ENCODE peak calls at places on chromosomes 7 and 10, in ten cellular contexts. One of them, this sample, is unnamed.

GRCh38 chr7:157541796-157542668 is 205.2 kb downstream of the DNAJB6 start:
- DNase-seq in transverse colon: no peak
- DNase-seq in ovary: no peak
- DNase-seq in tibial nerve: no peak
- DNase-seq in sigmoid colon: peak; percentile 34
- DNase-seq in H1: no peak
- DNase-seq in suprapubic skin: peak; percentile 44
- DNase-seq in A549: no peak
- DNase-seq in upper lobe of left lung: no peak
- DNase-seq in HepG2: no peak
- DNase-seq in this sample: no peak

GRCh38 chr10:116798859-116799258 is 50.4 kb upstream of the ENO4 start:
- DNase-seq in transverse colon: no peak
- DNase-seq in ovary: no peak
- DNase-seq in tibial nerve: no peak
- DNase-seq in sigmoid colon: no peak
- DNase-seq in H1: no peak
- DNase-seq in suprapubic skin: no peak
- DNase-seq in A549: no peak
- DNase-seq in upper lobe of left lung: no peak
- DNase-seq in HepG2: no peak
- DNase-seq in this sample: no peak

GRCh38 chr10:43461950-43462349 is 25.0 kb downstream of the ZNF487 start:
- DNase-seq in transverse colon: no peak
- DNase-seq in ovary: no peak
- DNase-seq in tibial nerve: peak; percentile 88
- DNase-seq in sigmoid colon: no peak
- DNase-seq in H1: no peak
- DNase-seq in suprapubic skin: no peak
- DNase-seq in A549: peak; percentile 86
- DNase-seq in upper lobe of left lung: no peak
- DNase-seq in HepG2: peak; percentile 84
- DNase-seq in this sample: no peak

GRCh38 chr7:555551-556160 is 36.0 kb upstream of the PDGFA start:
- DNase-seq in transverse colon: no peak
- DNase-seq in ovary: no peak
- DNase-seq in tibial nerve: no peak
- DNase-seq in sigmoid colon: no peak
- DNase-seq in H1: no peak
- DNase-seq in suprapubic skin: no peak
- DNase-seq in A549: no peak
- DNase-seq in upper lobe of left lung: no peak
- DNase-seq in HepG2: no peak
- DNase-seq in this sample: no peak

GRCh38 chr10:121154846-121155245 is 303.7 kb downstream of the WDR11 start:
- DNase-seq in transverse colon: peak; percentile 15
- DNase-seq in ovary: no peak
- DNase-seq in tibial nerve: peak; percentile 29
- DNase-seq in sigmoid colon: no peak
- DNase-seq in H1: no peak
- DNase-seq in suprapubic skin: no peak
- DNase-seq in A549: no peak
- DNase-seq in upper lobe of left lung: no peak
- DNase-seq in HepG2: peak; percentile 72
- DNase-seq in this sample: no peak

GRCh38 chr10:3530346-3531096 is 254.5 kb downstream of the KLF6 start:
- DNase-seq in transverse colon: no peak
- DNase-seq in ovary: no peak
- DNase-seq in tibial nerve: no peak
- DNase-seq in sigmoid colon: no peak
- DNase-seq in H1: no peak
- DNase-seq in suprapubic skin: no peak
- DNase-seq in A549: no peak
- DNase-seq in upper lobe of left lung: no peak
- DNase-seq in HepG2: no peak
- DNase-seq in this sample: no peak

GRCh38 chr7:158413962-158414961 is 173.4 kb downstream of the PTPRN2 start:
- DNase-seq in transverse colon: no peak
- DNase-seq in ovary: no peak
- DNase-seq in tibial nerve: no peak
- DNase-seq in sigmoid colon: no peak
- DNase-seq in H1: no peak
- DNase-seq in suprapubic skin: peak; percentile 35
- DNase-seq in A549: peak; percentile 21
- DNase-seq in upper lobe of left lung: peak; percentile 12
- DNase-seq in HepG2: no peak
- DNase-seq in this sample: no peak

GRCh38 chr10:57891201-57892006 is 376.3 kb downstream of the IPMK start:
- DNase-seq in transverse colon: peak; percentile 54
- DNase-seq in ovary: no peak
- DNase-seq in tibial nerve: no peak
- DNase-seq in sigmoid colon: no peak
- DNase-seq in H1: no peak
- DNase-seq in suprapubic skin: no peak
- DNase-seq in A549: no peak
- DNase-seq in upper lobe of left lung: no peak
- DNase-seq in HepG2: no peak
- DNase-seq in this sample: no peak

GRCh38 chr7:133941496-133941895 is 185.6 kb upstream of the LRGUK start:
- DNase-seq in transverse colon: no peak
- DNase-seq in ovary: no peak
- DNase-seq in tibial nerve: no peak
- DNase-seq in sigmoid colon: no peak
- DNase-seq in H1: no peak
- DNase-seq in suprapubic skin: no peak
- DNase-seq in A549: no peak
- DNase-seq in upper lobe of left lung: no peak
- DNase-seq in HepG2: no peak
- DNase-seq in this sample: no peak

GRCh38 chr10:29807407-29807806 is 172.6 kb upstream of the SVIL start:
- DNase-seq in transverse colon: no peak
- DNase-seq in ovary: no peak
- DNase-seq in tibial nerve: no peak
- DNase-seq in sigmoid colon: no peak
- DNase-seq in H1: no peak
- DNase-seq in suprapubic skin: no peak
- DNase-seq in A549: peak; percentile 82
- DNase-seq in upper lobe of left lung: no peak
- DNase-seq in HepG2: no peak
- DNase-seq in this sample: no peak

GRCh38 chr10:123621492-123621891 is 44.7 kb upstream of the GPR26 start:
- DNase-seq in transverse colon: no peak
- DNase-seq in ovary: no peak
- DNase-seq in tibial nerve: no peak
- DNase-seq in sigmoid colon: no peak
- DNase-seq in H1: no peak
- DNase-seq in suprapubic skin: no peak
- DNase-seq in A549: no peak
- DNase-seq in upper lobe of left lung: no peak
- DNase-seq in HepG2: no peak
- DNase-seq in this sample: no peak

DNA sequence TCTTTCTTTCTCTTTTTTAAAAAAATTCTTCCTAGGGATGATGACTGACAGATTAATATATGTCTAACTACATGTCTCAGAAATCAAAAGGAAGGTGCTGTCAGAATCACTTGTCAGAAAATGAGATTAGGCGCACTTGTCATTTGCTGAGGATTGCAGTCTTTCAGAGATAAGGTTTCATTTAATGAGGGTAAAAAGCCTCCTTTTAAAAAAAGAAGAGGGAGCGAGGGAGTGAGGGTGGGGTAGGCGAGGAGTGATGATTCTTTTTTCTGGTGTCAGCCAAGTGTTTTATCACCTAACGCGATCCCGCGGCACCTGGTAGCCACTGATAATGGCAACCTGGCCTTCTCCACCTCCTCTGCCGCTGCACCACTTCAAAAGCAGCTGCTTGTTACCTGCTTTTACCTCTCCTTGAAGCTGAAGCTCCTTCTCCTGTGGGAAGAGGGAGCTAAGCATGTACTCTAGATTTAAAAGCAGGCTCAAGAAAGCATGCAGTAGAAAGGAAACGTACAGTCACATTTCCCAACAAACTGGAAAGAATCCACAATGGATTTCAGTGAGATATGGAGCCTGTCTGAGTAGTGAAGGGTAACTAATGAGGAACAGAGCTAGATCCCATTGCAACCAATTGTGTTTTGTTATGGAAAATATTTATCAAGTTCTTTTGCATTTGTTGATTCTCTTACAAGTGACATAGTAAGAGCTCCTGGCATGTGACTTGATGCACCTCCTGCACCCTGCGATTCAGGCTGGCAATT is 457.5 kb upstream of the GALNT17 start:
- DNase-seq in transverse colon: no peak
- DNase-seq in ovary: no peak
- DNase-seq in tibial nerve: no peak
- DNase-seq in sigmoid colon: no peak
- DNase-seq in H1: no peak
- DNase-seq in suprapubic skin: no peak
- DNase-seq in A549: no peak
- DNase-seq in upper lobe of left lung: no peak
- DNase-seq in HepG2: no peak
- DNase-seq in this sample: no peak
- TF ChIP-seq EP300 in transverse colon: no peak
- TF ChIP-seq EP300 in ovary: no peak
- TF ChIP-seq EP300 in tibial nerve: no peak
- TF ChIP-seq EP300 in sigmoid colon: no peak
- TF ChIP-seq EP300 in H1: no peak
- TF ChIP-seq EP300 in suprapubic skin: no peak
- TF ChIP-seq EP300 in A549: no peak
- TF ChIP-seq EP300 in upper lobe of left lung: no peak
- TF ChIP-seq EP300 in HepG2: no peak
- TF ChIP-seq EP300 in this sample: no peak

GRCh38 chr10:10892290-10892875 is 125.3 kb upstream of the CELF2 start:
- DNase-seq in transverse colon: no peak
- DNase-seq in ovary: no peak
- DNase-seq in tibial nerve: no peak
- DNase-seq in sigmoid colon: no peak
- DNase-seq in H1: no peak
- DNase-seq in suprapubic skin: no peak
- DNase-seq in A549: no peak
- DNase-seq in upper lobe of left lung: no peak
- DNase-seq in HepG2: no peak
- DNase-seq in this sample: no peak

GRCh38 chr10:10897400-10897799 is 120.3 kb upstream of the CELF2 start:
- DNase-seq in transverse colon: no peak
- DNase-seq in ovary: no peak
- DNase-seq in tibial nerve: no peak
- DNase-seq in sigmoid colon: no peak
- DNase-seq in H1: no peak
- DNase-seq in suprapubic skin: no peak
- DNase-seq in A549: no peak
- DNase-seq in upper lobe of left lung: no peak
- DNase-seq in HepG2: no peak
- DNase-seq in this sample: no peak

GRCh38 chr10:10886861-10887539 is 130.7 kb upstream of the CELF2 start:
- DNase-seq in transverse colon: no peak
- DNase-seq in ovary: no peak
- DNase-seq in tibial nerve: no peak
- DNase-seq in sigmoid colon: no peak
- DNase-seq in H1: no peak
- DNase-seq in suprapubic skin: no peak
- DNase-seq in A549: no peak
- DNase-seq in upper lobe of left lung: no peak
- DNase-seq in HepG2: no peak
- DNase-seq in this sample: no peak

DNA sequence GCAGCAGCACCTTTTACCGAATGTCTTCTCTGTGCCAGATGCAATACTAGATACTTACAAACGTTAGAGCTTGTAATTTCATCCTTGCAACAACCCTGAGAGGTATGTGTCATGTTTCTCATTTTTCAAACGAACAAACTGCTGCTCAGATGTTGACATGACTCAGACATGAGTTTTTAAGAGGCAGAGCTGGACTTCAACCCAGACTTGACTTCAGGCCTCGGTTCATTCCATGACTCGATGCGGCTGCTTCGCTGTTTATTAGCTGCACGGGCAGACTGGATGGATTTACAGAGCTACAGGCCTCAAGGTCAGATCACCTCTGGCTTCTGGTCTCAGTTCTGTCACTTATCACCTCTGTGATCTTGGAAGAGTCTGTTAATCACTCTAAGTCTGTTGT is 126.2 kb upstream of the CELF2 start:
- DNase-seq in transverse colon: no peak
- DNase-seq in ovary: no peak
- DNase-seq in tibial nerve: no peak
- DNase-seq in sigmoid colon: no peak
- DNase-seq in H1: no peak
- DNase-seq in suprapubic skin: no peak
- DNase-seq in A549: no peak
- DNase-seq in upper lobe of left lung: no peak
- DNase-seq in HepG2: no peak
- DNase-seq in this sample: no peak
- TF ChIP-seq EP300 in transverse colon: no peak
- TF ChIP-seq EP300 in ovary: no peak
- TF ChIP-seq EP300 in tibial nerve: no peak
- TF ChIP-seq EP300 in sigmoid colon: no peak
- TF ChIP-seq EP300 in H1: no peak
- TF ChIP-seq EP300 in suprapubic skin: no peak
- TF ChIP-seq EP300 in A549: no peak
- TF ChIP-seq EP300 in upper lobe of left lung: no peak
- TF ChIP-seq EP300 in HepG2: no peak
- TF ChIP-seq EP300 in this sample: no peak

DNA sequence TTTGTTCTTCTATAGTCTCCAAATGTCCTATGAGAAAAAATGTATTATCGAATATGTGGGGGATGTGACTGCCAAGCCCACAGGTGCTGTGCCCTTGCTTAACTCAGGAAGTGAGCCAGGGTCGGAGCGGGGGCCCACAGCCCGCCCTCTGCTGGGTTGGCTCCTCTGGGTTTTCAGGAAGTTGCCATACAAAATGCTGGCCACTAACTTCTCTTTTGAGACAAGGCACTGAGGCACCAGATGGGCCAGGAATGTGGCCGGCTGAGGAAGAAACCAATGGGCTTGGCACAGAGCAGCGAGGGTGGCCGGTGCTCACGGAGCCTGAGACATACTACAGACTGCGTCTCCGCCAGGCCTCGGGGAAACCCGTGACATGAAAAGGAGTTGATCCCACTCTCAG is 58.9 kb downstream of the FAM53B start:
- DNase-seq in transverse colon: peak; percentile 30
- DNase-seq in ovary: no peak
- DNase-seq in tibial nerve: no peak
- DNase-seq in sigmoid colon: peak; percentile 77
- DNase-seq in H1: no peak
- DNase-seq in suprapubic skin: no peak
- DNase-seq in A549: no peak
- DNase-seq in upper lobe of left lung: peak; percentile 75
- DNase-seq in HepG2: no peak
- DNase-seq in this sample: no peak
- TF ChIP-seq EP300 in transverse colon: no peak
- TF ChIP-seq EP300 in ovary: no peak
- TF ChIP-seq EP300 in tibial nerve: peak; percentile 60
- TF ChIP-seq EP300 in sigmoid colon: no peak
- TF ChIP-seq EP300 in H1: no peak
- TF ChIP-seq EP300 in suprapubic skin: no peak
- TF ChIP-seq EP300 in A549: no peak
- TF ChIP-seq EP300 in upper lobe of left lung: no peak
- TF ChIP-seq EP300 in HepG2: no peak
- TF ChIP-seq EP300 in this sample: no peak

GRCh38 chr10:110361800-110362456 is 57.2 kb upstream of the SMNDC1 start:
- DNase-seq in transverse colon: no peak
- DNase-seq in ovary: no peak
- DNase-seq in tibial nerve: no peak
- DNase-seq in sigmoid colon: no peak
- DNase-seq in H1: no peak
- DNase-seq in suprapubic skin: no peak
- DNase-seq in A549: no peak
- DNase-seq in upper lobe of left lung: no peak
- DNase-seq in HepG2: no peak
- DNase-seq in this sample: no peak
- TF ChIP-seq EP300 in transverse colon: no peak
- TF ChIP-seq EP300 in ovary: no peak
- TF ChIP-seq EP300 in tibial nerve: no peak
- TF ChIP-seq EP300 in sigmoid colon: no peak
- TF ChIP-seq EP300 in H1: no peak
- TF ChIP-seq EP300 in suprapubic skin: no peak
- TF ChIP-seq EP300 in A549: no peak
- TF ChIP-seq EP300 in upper lobe of left lung: no peak
- TF ChIP-seq EP300 in HepG2: no peak
- TF ChIP-seq EP300 in this sample: no peak

This sample was measured in GM12878.